ENCODE peak calls at places on chromosome 20, in four cellular contexts. K is naive thymus-derived CD4-positive, alpha-beta T cell; Q is activated B cell treated with CpG ODN at 0.5 μM for 24 hours; C is left colon. W is an unnamed sample.

GRCh38 chr20:21202284-21202683 is 76.4 kb downstream of the KIZ start:
- DNase-seq in K (no peak), C (no peak), Q (no peak), W (no peak)

GRCh38 chr20:59164681-59165388 is 1.2 kb downstream of the ZNF831 start:
- DNase-seq in Q (no peak), K (no peak), C (no peak), W (no peak)

GRCh38 chr20:56911946-56912345 is 282.8 kb downstream of the TFAP2C start:
- DNase-seq in C (no peak), K (no peak), Q (no peak), W (no peak)

GRCh38 chr20:45963059-45964011 is 8.7 kb downstream of the ZNF335 start:
- DNase-seq in Q (no peak), C (no peak), K (no peak), W (no peak)

GRCh38 chr20:16803965-16804792 is 56.0 kb downstream of the OTOR start:
- DNase-seq in C (peak; percentile 51), K (no peak), Q (peak; percentile 24), W (no peak)

GRCh38 chr20:57608516-57608915 is 11.7 kb downstream of the ZBP1 start:
- DNase-seq in K (no peak), C (no peak), Q (no peak), W (no peak)

GRCh38 chr20:8853805-8854338 is 215.0 kb upstream of the PLCB4 start:
- DNase-seq in C (no peak), K (no peak), Q (no peak), W (peak; percentile 50)

GRCh38 chr20:50689864-50690263 is 1.5 kb downstream of the RIPOR3 start:
- DNase-seq in Q (no peak), C (peak; percentile 14), K (no peak), W (no peak)

GRCh38 chr20:57907131-57908083 is 197.6 kb upstream of the PMEPA1 start:
- DNase-seq in Q (no peak), K (no peak), C (no peak), W (no peak)

GRCh38 chr20:12012241-12013222 is 94.8 kb downstream of the BTBD3 start:
- DNase-seq in K (no peak), C (peak; percentile 18), Q (no peak), W (peak; percentile 47)

GRCh38 chr20:50339196-50339901 is 148.7 kb downstream of the CEBPB start:
- DNase-seq in Q (no peak), K (no peak), C (no peak), W (no peak)

W was measured in iPS DF 19.7.